ENCODE peak calls at places on chromosomes 6 and 20, in five cellular contexts. One of them, this sample, is unnamed.

GRCh38 chr6:132715204-132715603 is 1.3 kb upstream of the VNN1 start:
- DNase-seq in brain microvascular endothelial cell: peak
- DNase-seq in naive B cell: no peak
- DNase-seq in GM13977: no peak
- DNase-seq in stimulated activated CD8-positive, alpha-beta memory T cell treated with anti-CD3 and anti-CD28 coated beads, Interleukin-12 subunit alpha, Interleukin-12 subunit beta, amount 100 ng/mL, for 1 hour: no peak
- DNase-seq in this sample: no peak

GRCh38 chr6:119612871-119613515 is 263.4 kb upstream of the MAN1A1 start:
- DNase-seq in brain microvascular endothelial cell: no peak
- DNase-seq in naive B cell: no peak
- DNase-seq in GM13977: no peak
- DNase-seq in stimulated activated CD8-positive, alpha-beta memory T cell treated with anti-CD3 and anti-CD28 coated beads, Interleukin-12 subunit alpha, Interleukin-12 subunit beta, amount 100 ng/mL, for 1 hour: no peak
- DNase-seq in this sample: no peak

GRCh38 chr20:63574829-63575720 is 1.0 kb upstream of the HELZ2 start:
- DNase-seq in brain microvascular endothelial cell: no peak
- DNase-seq in naive B cell: no peak
- DNase-seq in GM13977: no peak
- DNase-seq in stimulated activated CD8-positive, alpha-beta memory T cell treated with anti-CD3 and anti-CD28 coated beads, Interleukin-12 subunit alpha, Interleukin-12 subunit beta, amount 100 ng/mL, for 1 hour: no peak
- DNase-seq in this sample: no peak

GRCh38 chr6:27293436-27294152 is 18.5 kb downstream of the POM121L2 start:
- DNase-seq in brain microvascular endothelial cell: peak
- DNase-seq in naive B cell: no peak
- DNase-seq in GM13977: no peak
- DNase-seq in stimulated activated CD8-positive, alpha-beta memory T cell treated with anti-CD3 and anti-CD28 coated beads, Interleukin-12 subunit alpha, Interleukin-12 subunit beta, amount 100 ng/mL, for 1 hour: no peak
- DNase-seq in this sample: no peak

GRCh38 chr6:106628658-106629102 is 618 bp downstream of the RTN4IP1 start:
- DNase-seq in brain microvascular endothelial cell: no peak
- DNase-seq in naive B cell: no peak
- DNase-seq in GM13977: no peak
- DNase-seq in stimulated activated CD8-positive, alpha-beta memory T cell treated with anti-CD3 and anti-CD28 coated beads, Interleukin-12 subunit alpha, Interleukin-12 subunit beta, amount 100 ng/mL, for 1 hour: no peak
- DNase-seq in this sample: peak

GRCh38 chr6:157867155-157867559 is 44.1 kb downstream of the SNX9 start:
- DNase-seq in brain microvascular endothelial cell: peak
- DNase-seq in naive B cell: no peak
- DNase-seq in GM13977: no peak
- DNase-seq in stimulated activated CD8-positive, alpha-beta memory T cell treated with anti-CD3 and anti-CD28 coated beads, Interleukin-12 subunit alpha, Interleukin-12 subunit beta, amount 100 ng/mL, for 1 hour: no peak
- DNase-seq in this sample: no peak

GRCh38 chr20:1825492-1825891 is 69.7 kb upstream of the SIRPA start:
- DNase-seq in brain microvascular endothelial cell: peak
- DNase-seq in naive B cell: no peak
- DNase-seq in GM13977: no peak
- DNase-seq in stimulated activated CD8-positive, alpha-beta memory T cell treated with anti-CD3 and anti-CD28 coated beads, Interleukin-12 subunit alpha, Interleukin-12 subunit beta, amount 100 ng/mL, for 1 hour: no peak
- DNase-seq in this sample: no peak

GRCh38 chr6:113301651-113302050 is 555.5 kb upstream of the MARCKS start:
- DNase-seq in brain microvascular endothelial cell: peak
- DNase-seq in naive B cell: no peak
- DNase-seq in GM13977: no peak
- DNase-seq in stimulated activated CD8-positive, alpha-beta memory T cell treated with anti-CD3 and anti-CD28 coated beads, Interleukin-12 subunit alpha, Interleukin-12 subunit beta, amount 100 ng/mL, for 1 hour: no peak
- DNase-seq in this sample: no peak

GRCh38 chr6:139010674-139011073 is 17.9 kb upstream of the ABRACL start:
- DNase-seq in brain microvascular endothelial cell: no peak
- DNase-seq in naive B cell: no peak
- DNase-seq in GM13977: no peak
- DNase-seq in stimulated activated CD8-positive, alpha-beta memory T cell treated with anti-CD3 and anti-CD28 coated beads, Interleukin-12 subunit alpha, Interleukin-12 subunit beta, amount 100 ng/mL, for 1 hour: no peak
- DNase-seq in this sample: no peak

GRCh38 chr6:155414049-155414448 is 41.6 kb downstream of the NOX3 start:
- DNase-seq in brain microvascular endothelial cell: no peak
- DNase-seq in naive B cell: no peak
- DNase-seq in GM13977: no peak
- DNase-seq in stimulated activated CD8-positive, alpha-beta memory T cell treated with anti-CD3 and anti-CD28 coated beads, Interleukin-12 subunit alpha, Interleukin-12 subunit beta, amount 100 ng/mL, for 1 hour: no peak
- DNase-seq in this sample: no peak

GRCh38 chr6:100138346-100139022 is 144.5 kb upstream of the MCHR2 start:
- DNase-seq in brain microvascular endothelial cell: no peak
- DNase-seq in naive B cell: no peak
- DNase-seq in GM13977: no peak
- DNase-seq in stimulated activated CD8-positive, alpha-beta memory T cell treated with anti-CD3 and anti-CD28 coated beads, Interleukin-12 subunit alpha, Interleukin-12 subunit beta, amount 100 ng/mL, for 1 hour: no peak
- DNase-seq in this sample: no peak

GRCh38 chr6:10481101-10481500 is 40.0 kb upstream of the GCNT2 start:
- DNase-seq in brain microvascular endothelial cell: no peak
- DNase-seq in naive B cell: no peak
- DNase-seq in GM13977: no peak
- DNase-seq in stimulated activated CD8-positive, alpha-beta memory T cell treated with anti-CD3 and anti-CD28 coated beads, Interleukin-12 subunit alpha, Interleukin-12 subunit beta, amount 100 ng/mL, for 1 hour: no peak
- DNase-seq in this sample: no peak

GRCh38 chr20:53888951-53889350 is 181.4 kb downstream of the BCAS1 start:
- DNase-seq in brain microvascular endothelial cell: no peak
- DNase-seq in naive B cell: no peak
- DNase-seq in GM13977: no peak
- DNase-seq in stimulated activated CD8-positive, alpha-beta memory T cell treated with anti-CD3 and anti-CD28 coated beads, Interleukin-12 subunit alpha, Interleukin-12 subunit beta, amount 100 ng/mL, for 1 hour: no peak
- DNase-seq in this sample: no peak

GRCh38 chr20:37764333-37764935 is 70.6 kb downstream of the CTNNBL1 start:
- DNase-seq in brain microvascular endothelial cell: no peak
- DNase-seq in naive B cell: no peak
- DNase-seq in GM13977: no peak
- DNase-seq in stimulated activated CD8-positive, alpha-beta memory T cell treated with anti-CD3 and anti-CD28 coated beads, Interleukin-12 subunit alpha, Interleukin-12 subunit beta, amount 100 ng/mL, for 1 hour: no peak
- DNase-seq in this sample: no peak

GRCh38 chr20:63484236-63484635 is 11.8 kb upstream of the KCNQ2 start:
- DNase-seq in brain microvascular endothelial cell: no peak
- DNase-seq in naive B cell: no peak
- DNase-seq in GM13977: no peak
- DNase-seq in stimulated activated CD8-positive, alpha-beta memory T cell treated with anti-CD3 and anti-CD28 coated beads, Interleukin-12 subunit alpha, Interleukin-12 subunit beta, amount 100 ng/mL, for 1 hour: no peak
- DNase-seq in this sample: no peak

GRCh38 chr6:13248953-13249432 is 79.3 kb downstream of the TBC1D7 start:
- DNase-seq in brain microvascular endothelial cell: no peak
- DNase-seq in naive B cell: no peak
- DNase-seq in GM13977: no peak
- DNase-seq in stimulated activated CD8-positive, alpha-beta memory T cell treated with anti-CD3 and anti-CD28 coated beads, Interleukin-12 subunit alpha, Interleukin-12 subunit beta, amount 100 ng/mL, for 1 hour: no peak
- DNase-seq in this sample: no peak

GRCh38 chr20:31543966-31544598 is 29.8 kb downstream of the HM13 start:
- DNase-seq in brain microvascular endothelial cell: peak
- DNase-seq in naive B cell: no peak
- DNase-seq in GM13977: no peak
- DNase-seq in stimulated activated CD8-positive, alpha-beta memory T cell treated with anti-CD3 and anti-CD28 coated beads, Interleukin-12 subunit alpha, Interleukin-12 subunit beta, amount 100 ng/mL, for 1 hour: no peak
- DNase-seq in this sample: no peak

GRCh38 chr20:45863543-45864470 is 6.4 kb downstream of the ZSWIM3 start:
- DNase-seq in brain microvascular endothelial cell: no peak
- DNase-seq in naive B cell: no peak
- DNase-seq in GM13977: no peak
- DNase-seq in stimulated activated CD8-positive, alpha-beta memory T cell treated with anti-CD3 and anti-CD28 coated beads, Interleukin-12 subunit alpha, Interleukin-12 subunit beta, amount 100 ng/mL, for 1 hour: no peak
- DNase-seq in this sample: no peak

GRCh38 chr20:48385527-48385926 is 442.3 kb downstream of the PREX1 start:
- DNase-seq in brain microvascular endothelial cell: no peak
- DNase-seq in naive B cell: no peak
- DNase-seq in GM13977: no peak
- DNase-seq in stimulated activated CD8-positive, alpha-beta memory T cell treated with anti-CD3 and anti-CD28 coated beads, Interleukin-12 subunit alpha, Interleukin-12 subunit beta, amount 100 ng/mL, for 1 hour: no peak
- DNase-seq in this sample: no peak

GRCh38 chr6:16623029-16623653 is 138.1 kb downstream of the ATXN1 start:
- DNase-seq in brain microvascular endothelial cell: no peak
- DNase-seq in naive B cell: no peak
- DNase-seq in GM13977: no peak
- DNase-seq in stimulated activated CD8-positive, alpha-beta memory T cell treated with anti-CD3 and anti-CD28 coated beads, Interleukin-12 subunit alpha, Interleukin-12 subunit beta, amount 100 ng/mL, for 1 hour: no peak
- DNase-seq in this sample: no peak

GRCh38 chr6:106098383-106099234 is 12.5 kb downstream of the PRDM1 start:
- DNase-seq in brain microvascular endothelial cell: peak
- DNase-seq in naive B cell: no peak
- DNase-seq in GM13977: no peak
- DNase-seq in stimulated activated CD8-positive, alpha-beta memory T cell treated with anti-CD3 and anti-CD28 coated beads, Interleukin-12 subunit alpha, Interleukin-12 subunit beta, amount 100 ng/mL, for 1 hour: peak
- DNase-seq in this sample: no peak

GRCh38 chr6:80956898-80957297 is 795.6 kb downstream of the TENT5A start:
- DNase-seq in brain microvascular endothelial cell: no peak
- DNase-seq in naive B cell: no peak
- DNase-seq in GM13977: no peak
- DNase-seq in stimulated activated CD8-positive, alpha-beta memory T cell treated with anti-CD3 and anti-CD28 coated beads, Interleukin-12 subunit alpha, Interleukin-12 subunit beta, amount 100 ng/mL, for 1 hour: no peak
- DNase-seq in this sample: no peak

GRCh38 chr20:18056174-18057105 is 1.3 kb downstream of the OVOL2 start:
- DNase-seq in brain microvascular endothelial cell: no peak
- DNase-seq in naive B cell: no peak
- DNase-seq in GM13977: peak
- DNase-seq in stimulated activated CD8-positive, alpha-beta memory T cell treated with anti-CD3 and anti-CD28 coated beads, Interleukin-12 subunit alpha, Interleukin-12 subunit beta, amount 100 ng/mL, for 1 hour: no peak
- DNase-seq in this sample: peak

GRCh38 chr20:11651647-11652046 is 266.0 kb upstream of the BTBD3 start:
- DNase-seq in brain microvascular endothelial cell: no peak
- DNase-seq in naive B cell: no peak
- DNase-seq in GM13977: no peak
- DNase-seq in stimulated activated CD8-positive, alpha-beta memory T cell treated with anti-CD3 and anti-CD28 coated beads, Interleukin-12 subunit alpha, Interleukin-12 subunit beta, amount 100 ng/mL, for 1 hour: no peak
- DNase-seq in this sample: no peak

GRCh38 chr6:168865-169455 is 123.3 kb upstream of the DUSP22 start:
- DNase-seq in brain microvascular endothelial cell: no peak
- DNase-seq in naive B cell: peak
- DNase-seq in GM13977: peak
- DNase-seq in stimulated activated CD8-positive, alpha-beta memory T cell treated with anti-CD3 and anti-CD28 coated beads, Interleukin-12 subunit alpha, Interleukin-12 subunit beta, amount 100 ng/mL, for 1 hour: no peak
- DNase-seq in this sample: no peak

GRCh38 chr6:32692019-32692418 is 25.6 kb upstream of the HLA-DQB1 start:
- DNase-seq in brain microvascular endothelial cell: no peak
- DNase-seq in naive B cell: peak
- DNase-seq in GM13977: no peak
- DNase-seq in stimulated activated CD8-positive, alpha-beta memory T cell treated with anti-CD3 and anti-CD28 coated beads, Interleukin-12 subunit alpha, Interleukin-12 subunit beta, amount 100 ng/mL, for 1 hour: no peak
- DNase-seq in this sample: no peak

GRCh38 chr20:51404297-51405060 is 138.0 kb downstream of the NFATC2 start:
- DNase-seq in brain microvascular endothelial cell: peak
- DNase-seq in naive B cell: peak
- DNase-seq in GM13977: peak
- DNase-seq in stimulated activated CD8-positive, alpha-beta memory T cell treated with anti-CD3 and anti-CD28 coated beads, Interleukin-12 subunit alpha, Interleukin-12 subunit beta, amount 100 ng/mL, for 1 hour: peak
- DNase-seq in this sample: no peak

GRCh38 chr20:11891827-11892521 is 25.7 kb upstream of the BTBD3 start:
- DNase-seq in brain microvascular endothelial cell: peak
- DNase-seq in naive B cell: peak
- DNase-seq in GM13977: peak
- DNase-seq in stimulated activated CD8-positive, alpha-beta memory T cell treated with anti-CD3 and anti-CD28 coated beads, Interleukin-12 subunit alpha, Interleukin-12 subunit beta, amount 100 ng/mL, for 1 hour: no peak
- DNase-seq in this sample: peak